ENCODE peak calls at places on chromosomes 6 and 20, in four cellular contexts. One of them, this sample, is unnamed.

GRCh38 chr6:84095156-84095555 is 61.6 kb downstream of the MRAP2 start:
- DNase-seq in K562: no peak
- DNase-seq in HepG2: peak
- DNase-seq in WTC11: no peak
- DNase-seq in this sample: no peak

GRCh38 chr20:11814276-11814675 is 103.4 kb upstream of the BTBD3 start:
- DNase-seq in K562: no peak
- DNase-seq in HepG2: no peak
- DNase-seq in WTC11: no peak
- DNase-seq in this sample: no peak

GRCh38 chr6:11810039-11810541 is 31.5 kb upstream of the ADTRP start:
- DNase-seq in K562: peak
- DNase-seq in HepG2: no peak
- DNase-seq in WTC11: no peak
- DNase-seq in this sample: peak

GRCh38 chr20:4876301-4876700 is 125.0 kb downstream of the SLC23A2 start:
- DNase-seq in K562: no peak
- DNase-seq in HepG2: no peak
- DNase-seq in WTC11: no peak
- DNase-seq in this sample: no peak

GRCh38 chr6:12483712-12484111 is 193.6 kb downstream of the EDN1 start:
- DNase-seq in K562: no peak
- DNase-seq in HepG2: no peak
- DNase-seq in WTC11: no peak
- DNase-seq in this sample: no peak

GRCh38 chr20:29878281-29878741 is 1379.2 kb upstream of the DEFB115 start:
- DNase-seq in K562: peak
- DNase-seq in HepG2: peak
- DNase-seq in WTC11: no peak
- DNase-seq in this sample: no peak

GRCh38 chr6:37239950-37240713 is 17.4 kb upstream of the TBC1D22B start:
- DNase-seq in K562: peak
- DNase-seq in HepG2: peak
- DNase-seq in WTC11: no peak
- DNase-seq in this sample: peak

GRCh38 chr6:168371185-168371584 is 51.6 kb upstream of the DACT2 start:
- DNase-seq in K562: no peak
- DNase-seq in HepG2: no peak
- DNase-seq in WTC11: no peak
- DNase-seq in this sample: no peak

GRCh38 chr6:130560231-130560630 is 194.4 kb downstream of the TMEM200A start:
- DNase-seq in K562: no peak
- DNase-seq in HepG2: no peak
- DNase-seq in WTC11: no peak
- DNase-seq in this sample: no peak

GRCh38 chr6:161630674-161631073 is 356.8 kb upstream of the AGPAT4 start:
- DNase-seq in K562: no peak
- DNase-seq in HepG2: no peak
- DNase-seq in WTC11: no peak
- DNase-seq in this sample: no peak

GRCh38 chr6:11225990-11226389 is 6.5 kb downstream of the NEDD9 start:
- DNase-seq in K562: no peak
- DNase-seq in HepG2: peak
- DNase-seq in WTC11: no peak
- DNase-seq in this sample: no peak

GRCh38 chr6:34301408-34301807 is 52.6 kb upstream of the SMIM29 start:
- DNase-seq in K562: no peak
- DNase-seq in HepG2: no peak
- DNase-seq in WTC11: no peak
- DNase-seq in this sample: no peak

GRCh38 chr20:33423141-33423834 is 20.3 kb downstream of the SNTA1 start:
- DNase-seq in K562: peak
- DNase-seq in HepG2: no peak
- DNase-seq in WTC11: no peak
- DNase-seq in this sample: no peak

GRCh38 chr6:125310994-125311649 is 9.4 kb upstream of the HDDC2 start:
- DNase-seq in K562: peak
- DNase-seq in HepG2: peak
- DNase-seq in WTC11: no peak
- DNase-seq in this sample: peak

GRCh38 chr6:127332383-127332961 is 10.9 kb downstream of the ECHDC1 start:
- DNase-seq in K562: no peak
- DNase-seq in HepG2: no peak
- DNase-seq in WTC11: no peak
- DNase-seq in this sample: no peak

GRCh38 chr6:37516920-37517405 is 17.3 kb upstream of the CCDC167 start:
- DNase-seq in K562: no peak
- DNase-seq in HepG2: no peak
- DNase-seq in WTC11: no peak
- DNase-seq in this sample: no peak

GRCh38 chr6:26109776-26110175 is 22.5 kb downstream of the HFE start:
- DNase-seq in K562: no peak
- DNase-seq in HepG2: no peak
- DNase-seq in WTC11: no peak
- DNase-seq in this sample: no peak

DNA sequence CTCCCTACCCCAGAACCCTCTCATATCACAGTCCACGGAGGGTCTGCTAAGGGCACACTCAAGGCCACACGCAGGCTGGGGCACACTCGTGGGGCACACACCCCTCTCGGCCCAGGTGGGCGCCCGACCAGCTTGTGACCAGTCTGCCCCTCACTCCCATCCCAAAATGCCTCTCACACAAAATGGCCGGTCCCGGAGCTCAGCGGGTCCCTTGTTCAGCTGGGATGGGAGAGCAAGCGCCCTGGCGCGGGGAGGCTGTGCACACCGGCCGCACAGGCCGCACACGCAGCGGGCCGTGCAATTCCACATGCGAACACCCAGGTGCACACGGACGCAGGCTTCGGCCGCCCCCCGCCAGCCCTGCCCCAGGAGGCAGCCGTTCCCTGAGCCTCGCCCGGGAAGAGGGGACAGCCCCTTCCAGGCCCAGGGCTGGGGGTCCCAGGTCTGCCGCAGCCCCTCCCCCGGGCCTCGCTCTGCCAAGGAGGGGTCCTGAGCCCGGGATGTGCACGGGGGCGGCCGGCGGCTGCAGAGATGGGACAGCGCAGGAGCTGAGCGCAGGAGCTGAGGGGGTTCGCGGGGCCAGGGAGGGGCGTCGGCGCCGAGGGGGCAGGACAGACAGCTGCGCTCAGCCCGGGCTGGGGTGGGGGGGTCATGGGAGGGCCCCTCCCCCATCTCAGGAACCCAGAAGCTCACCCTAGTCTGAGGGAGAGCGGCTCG is 1.3 kb downstream of the KCNQ2 start:
- DNase-seq in K562: no peak
- DNase-seq in HepG2: no peak
- DNase-seq in WTC11: no peak
- DNase-seq in this sample: no peak
- TF ChIP-seq ELF4 in K562: no peak
- TF ChIP-seq ELF4 in HepG2: no peak
- TF ChIP-seq ELF4 in WTC11: no peak
- TF ChIP-seq ELF4 in this sample: no peak

GRCh38 chr20:17666491-17666890 is 15.6 kb downstream of the RRBP1 start:
- DNase-seq in K562: no peak
- DNase-seq in HepG2: no peak
- DNase-seq in WTC11: no peak
- DNase-seq in this sample: no peak
- TF ChIP-seq ELF4 in K562: no peak
- TF ChIP-seq ELF4 in HepG2: no peak
- TF ChIP-seq ELF4 in WTC11: no peak
- TF ChIP-seq ELF4 in this sample: no peak

DNA sequence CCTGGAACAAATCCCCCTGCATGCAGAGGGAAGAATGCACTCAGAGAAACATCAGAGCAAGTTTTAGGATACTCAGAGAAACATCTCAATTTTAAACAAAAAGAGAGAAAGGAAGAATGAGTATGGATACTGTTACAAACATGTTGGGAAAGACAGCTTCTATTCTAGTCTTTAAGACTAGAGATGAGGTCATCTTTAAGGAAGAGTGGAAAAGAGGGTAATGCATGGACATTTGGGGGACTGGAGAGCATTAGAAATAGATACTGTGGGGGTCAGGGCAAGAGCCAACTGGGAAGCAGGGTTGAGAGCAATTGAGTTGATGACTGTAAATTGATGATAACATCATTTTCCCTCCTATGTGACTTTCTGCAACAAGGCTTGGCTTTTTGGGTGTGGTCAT is 431.2 kb downstream of the CDH26 start:
- DNase-seq in K562: no peak
- DNase-seq in HepG2: no peak
- DNase-seq in WTC11: no peak
- DNase-seq in this sample: no peak
- TF ChIP-seq ELF4 in K562: no peak
- TF ChIP-seq ELF4 in HepG2: no peak
- TF ChIP-seq ELF4 in WTC11: no peak
- TF ChIP-seq ELF4 in this sample: no peak

GRCh38 chr20:58054744-58055373 is 173.6 kb downstream of the ANKRD60 start:
- DNase-seq in K562: no peak
- DNase-seq in HepG2: no peak
- DNase-seq in WTC11: peak
- DNase-seq in this sample: no peak
- TF ChIP-seq ELF4 in K562: no peak
- TF ChIP-seq ELF4 in HepG2: no peak
- TF ChIP-seq ELF4 in WTC11: no peak
- TF ChIP-seq ELF4 in this sample: no peak

GRCh38 chr6:132742495-132742894 is 15.2 kb downstream of the VNN2 start:
- DNase-seq in K562: no peak
- DNase-seq in HepG2: no peak
- DNase-seq in WTC11: no peak
- DNase-seq in this sample: no peak
- TF ChIP-seq ELF4 in K562: no peak
- TF ChIP-seq ELF4 in HepG2: no peak
- TF ChIP-seq ELF4 in WTC11: no peak
- TF ChIP-seq ELF4 in this sample: no peak

DNA sequence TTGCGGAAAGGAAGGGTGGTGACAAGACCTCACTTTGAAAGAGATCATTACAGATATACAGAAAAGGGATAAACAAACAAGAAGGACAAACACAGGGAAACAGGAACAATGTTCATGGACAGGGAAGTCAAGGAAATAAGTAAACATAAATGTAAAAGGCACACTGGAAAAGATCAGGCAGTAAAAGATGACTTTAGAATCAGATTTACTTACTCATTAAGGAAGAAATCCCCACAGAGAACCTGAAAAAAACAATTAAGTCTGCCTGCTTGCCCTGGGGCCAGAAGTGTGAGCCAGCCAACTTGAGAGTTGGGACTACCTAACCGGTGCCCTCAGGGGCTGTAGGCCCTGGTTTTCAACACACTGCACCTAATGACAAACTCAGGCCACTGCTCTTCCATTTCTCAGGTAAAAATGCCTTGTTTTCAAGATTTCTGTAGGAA is 1.7 kb downstream of the APMAP start:
- DNase-seq in K562: no peak
- DNase-seq in HepG2: no peak
- DNase-seq in WTC11: no peak
- DNase-seq in this sample: no peak
- TF ChIP-seq ELF4 in K562: no peak
- TF ChIP-seq ELF4 in HepG2: no peak
- TF ChIP-seq ELF4 in WTC11: no peak
- TF ChIP-seq ELF4 in this sample: no peak

GRCh38 chr20:36641506-36641843 is 4.5 kb downstream of the SLA2 start:
- DNase-seq in K562: no peak
- DNase-seq in HepG2: no peak
- DNase-seq in WTC11: no peak
- DNase-seq in this sample: no peak
- TF ChIP-seq ELF4 in K562: no peak
- TF ChIP-seq ELF4 in HepG2: no peak
- TF ChIP-seq ELF4 in WTC11: no peak
- TF ChIP-seq ELF4 in this sample: no peak

GRCh38 chr6:135651964-135652755 is 154.6 kb upstream of the AHI1 start:
- DNase-seq in K562: no peak
- DNase-seq in HepG2: no peak
- DNase-seq in WTC11: peak
- DNase-seq in this sample: no peak
- TF ChIP-seq ELF4 in K562: no peak
- TF ChIP-seq ELF4 in HepG2: no peak
- TF ChIP-seq ELF4 in WTC11: no peak
- TF ChIP-seq ELF4 in this sample: no peak

GRCh38 chr20:50133474-50134217 is 19.9 kb downstream of the PEDS1 start:
- DNase-seq in K562: no peak
- DNase-seq in HepG2: no peak
- DNase-seq in WTC11: no peak
- DNase-seq in this sample: no peak
- TF ChIP-seq ELF4 in K562: no peak
- TF ChIP-seq ELF4 in HepG2: no peak
- TF ChIP-seq ELF4 in WTC11: no peak
- TF ChIP-seq ELF4 in this sample: no peak